ENCODE peak calls at places on chromosome 20, in ten cellular contexts. A, J, Z, G, B, I, D, T, O and P are unnamed samples.

GRCh38 chr20:50541606-50542041 is 31.4 kb downstream of the PTPN1 start:
- DNase-seq in A (no peak), J (no peak), Z (no peak), G (no peak), B (no peak), I (no peak), D (no peak), T (no peak), O (no peak), P (no peak)

GRCh38 chr20:52984451-52984810 is 12.3 kb downstream of the TSHZ2 start:
- DNase-seq in A (no peak), J (no peak), Z (no peak), G (no peak), B (no peak), I (no peak), D (no peak), T (no peak), O (no peak), P (no peak)

GRCh38 chr20:6636209-6637159 is 131.0 kb upstream of the BMP2 start:
- DNase-seq in A (no peak), J (no peak), Z (no peak), G (no peak), B (no peak), I (no peak), D (peak; percentile 7), T (no peak), O (no peak), P (no peak)

GRCh38 chr20:56414842-56415765 is 3.0 kb downstream of the CASS4 start:
- DNase-seq in A (peak; percentile 61), J (no peak), Z (no peak), G (no peak), B (peak; percentile 37), I (no peak), D (no peak), T (no peak), O (no peak), P (no peak)

GRCh38 chr20:61289166-61289565 is 37.1 kb downstream of the CDH4 start:
- DNase-seq in A (no peak), J (no peak), Z (no peak), G (no peak), B (no peak), I (no peak), D (no peak), T (no peak), O (no peak), P (no peak)

GRCh38 chr20:1405801-1406200 is 12.9 kb upstream of the FKBP1A start:
- DNase-seq in A (no peak), J (no peak), Z (no peak), G (no peak), B (no peak), I (no peak), D (no peak), T (no peak), O (no peak), P (no peak)

GRCh38 chr20:43389839-43390626 is 67.7 kb upstream of the SRSF6 start:
- DNase-seq in A (no peak), J (no peak), Z (no peak), G (no peak), B (no peak), I (no peak), D (peak; percentile 64), T (no peak), O (no peak), P (no peak)

GRCh38 chr20:46803446-46804020 is 91.1 kb upstream of the EYA2 start:
- DNase-seq in A (no peak), J (no peak), Z (no peak), G (no peak), B (no peak), I (no peak), D (no peak), T (no peak), O (no peak), P (no peak)

GRCh38 chr20:46631874-46632446 is 19.3 kb downstream of the SLC13A3 start:
- DNase-seq in A (no peak), J (no peak), Z (no peak), G (no peak), B (no peak), I (no peak), D (no peak), T (peak; percentile 28), O (no peak), P (no peak)